ENCODE peak calls at places on chromosomes 6 and 20, in ten cellular contexts. One of them, this sample, is unnamed.

GRCh38 chr20:49700411-49701185 is 13.1 kb downstream of the B4GALT5 start:
- ATAC-seq in activated CD8-positive, alpha-beta memory T cell treated with anti-CD3 and anti-CD28 coated beads, Interleukin-2, amount 10 ng/mL, durations not matched to agents 7 days and 5 days: no peak
- ATAC-seq in activated naive CD8-positive, alpha-beta T cell treated with anti-CD3 and anti-CD28 coated beads, Interleukin-2, amount 10 ng/mL, durations not matched to agents 7 days and 5 days: no peak
- ATAC-seq in left lobe of liver: no peak
- ATAC-seq in right lobe of liver: peak
- ATAC-seq in gastroesophageal sphincter: peak
- ATAC-seq in right cardiac atrium: peak
- ATAC-seq in HCT116: peak
- ATAC-seq in A549: peak
- ATAC-seq in left lung: peak
- ATAC-seq in this sample: peak

GRCh38 chr6:72789145-72789544 is 167.3 kb downstream of the KCNQ5 start:
- ATAC-seq in activated CD8-positive, alpha-beta memory T cell treated with anti-CD3 and anti-CD28 coated beads, Interleukin-2, amount 10 ng/mL, durations not matched to agents 7 days and 5 days: no peak
- ATAC-seq in activated naive CD8-positive, alpha-beta T cell treated with anti-CD3 and anti-CD28 coated beads, Interleukin-2, amount 10 ng/mL, durations not matched to agents 7 days and 5 days: no peak
- ATAC-seq in left lobe of liver: no peak
- ATAC-seq in right lobe of liver: no peak
- ATAC-seq in gastroesophageal sphincter: no peak
- ATAC-seq in right cardiac atrium: no peak
- ATAC-seq in HCT116: no peak
- ATAC-seq in A549: no peak
- ATAC-seq in left lung: no peak
- ATAC-seq in this sample: no peak

GRCh38 chr6:157193443-157193996 is 129.8 kb downstream of the TMEM242 start:
- ATAC-seq in activated CD8-positive, alpha-beta memory T cell treated with anti-CD3 and anti-CD28 coated beads, Interleukin-2, amount 10 ng/mL, durations not matched to agents 7 days and 5 days: no peak
- ATAC-seq in activated naive CD8-positive, alpha-beta T cell treated with anti-CD3 and anti-CD28 coated beads, Interleukin-2, amount 10 ng/mL, durations not matched to agents 7 days and 5 days: no peak
- ATAC-seq in left lobe of liver: no peak
- ATAC-seq in right lobe of liver: no peak
- ATAC-seq in gastroesophageal sphincter: no peak
- ATAC-seq in right cardiac atrium: no peak
- ATAC-seq in HCT116: no peak
- ATAC-seq in A549: no peak
- ATAC-seq in left lung: no peak
- ATAC-seq in this sample: no peak

GRCh38 chr20:33858666-33859065 is 47.5 kb downstream of the CHMP4B start:
- ATAC-seq in activated CD8-positive, alpha-beta memory T cell treated with anti-CD3 and anti-CD28 coated beads, Interleukin-2, amount 10 ng/mL, durations not matched to agents 7 days and 5 days: peak
- ATAC-seq in activated naive CD8-positive, alpha-beta T cell treated with anti-CD3 and anti-CD28 coated beads, Interleukin-2, amount 10 ng/mL, durations not matched to agents 7 days and 5 days: peak
- ATAC-seq in left lobe of liver: no peak
- ATAC-seq in right lobe of liver: peak
- ATAC-seq in gastroesophageal sphincter: no peak
- ATAC-seq in right cardiac atrium: no peak
- ATAC-seq in HCT116: no peak
- ATAC-seq in A549: no peak
- ATAC-seq in left lung: no peak
- ATAC-seq in this sample: no peak

GRCh38 chr20:20780127-20780822 is 67.8 kb upstream of the RALGAPA2 start:
- ATAC-seq in activated CD8-positive, alpha-beta memory T cell treated with anti-CD3 and anti-CD28 coated beads, Interleukin-2, amount 10 ng/mL, durations not matched to agents 7 days and 5 days: peak
- ATAC-seq in activated naive CD8-positive, alpha-beta T cell treated with anti-CD3 and anti-CD28 coated beads, Interleukin-2, amount 10 ng/mL, durations not matched to agents 7 days and 5 days: peak
- ATAC-seq in left lobe of liver: peak
- ATAC-seq in right lobe of liver: peak
- ATAC-seq in gastroesophageal sphincter: peak
- ATAC-seq in right cardiac atrium: peak
- ATAC-seq in HCT116: no peak
- ATAC-seq in A549: peak
- ATAC-seq in left lung: peak
- ATAC-seq in this sample: no peak

GRCh38 chr20:46178891-46179290 is 60.8 kb downstream of the CD40 start:
- ATAC-seq in activated CD8-positive, alpha-beta memory T cell treated with anti-CD3 and anti-CD28 coated beads, Interleukin-2, amount 10 ng/mL, durations not matched to agents 7 days and 5 days: no peak
- ATAC-seq in activated naive CD8-positive, alpha-beta T cell treated with anti-CD3 and anti-CD28 coated beads, Interleukin-2, amount 10 ng/mL, durations not matched to agents 7 days and 5 days: no peak
- ATAC-seq in left lobe of liver: no peak
- ATAC-seq in right lobe of liver: no peak
- ATAC-seq in gastroesophageal sphincter: no peak
- ATAC-seq in right cardiac atrium: no peak
- ATAC-seq in HCT116: no peak
- ATAC-seq in A549: no peak
- ATAC-seq in left lung: no peak
- ATAC-seq in this sample: no peak

GRCh38 chr6:40887904-40888303 is 151.1 kb downstream of the UNC5CL start:
- ATAC-seq in activated CD8-positive, alpha-beta memory T cell treated with anti-CD3 and anti-CD28 coated beads, Interleukin-2, amount 10 ng/mL, durations not matched to agents 7 days and 5 days: no peak
- ATAC-seq in activated naive CD8-positive, alpha-beta T cell treated with anti-CD3 and anti-CD28 coated beads, Interleukin-2, amount 10 ng/mL, durations not matched to agents 7 days and 5 days: no peak
- ATAC-seq in left lobe of liver: no peak
- ATAC-seq in right lobe of liver: no peak
- ATAC-seq in gastroesophageal sphincter: no peak
- ATAC-seq in right cardiac atrium: no peak
- ATAC-seq in HCT116: no peak
- ATAC-seq in A549: no peak
- ATAC-seq in left lung: no peak
- ATAC-seq in this sample: no peak

GRCh38 chr6:94245395-94245794 is 826.0 kb upstream of the EPHA7 start:
- ATAC-seq in activated CD8-positive, alpha-beta memory T cell treated with anti-CD3 and anti-CD28 coated beads, Interleukin-2, amount 10 ng/mL, durations not matched to agents 7 days and 5 days: no peak
- ATAC-seq in activated naive CD8-positive, alpha-beta T cell treated with anti-CD3 and anti-CD28 coated beads, Interleukin-2, amount 10 ng/mL, durations not matched to agents 7 days and 5 days: no peak
- ATAC-seq in left lobe of liver: no peak
- ATAC-seq in right lobe of liver: no peak
- ATAC-seq in gastroesophageal sphincter: no peak
- ATAC-seq in right cardiac atrium: no peak
- ATAC-seq in HCT116: no peak
- ATAC-seq in A549: no peak
- ATAC-seq in left lung: no peak
- ATAC-seq in this sample: no peak

GRCh38 chr6:111794716-111795452 is 78.4 kb downstream of the FYN start:
- ATAC-seq in activated CD8-positive, alpha-beta memory T cell treated with anti-CD3 and anti-CD28 coated beads, Interleukin-2, amount 10 ng/mL, durations not matched to agents 7 days and 5 days: peak
- ATAC-seq in activated naive CD8-positive, alpha-beta T cell treated with anti-CD3 and anti-CD28 coated beads, Interleukin-2, amount 10 ng/mL, durations not matched to agents 7 days and 5 days: peak
- ATAC-seq in left lobe of liver: no peak
- ATAC-seq in right lobe of liver: no peak
- ATAC-seq in gastroesophageal sphincter: no peak
- ATAC-seq in right cardiac atrium: no peak
- ATAC-seq in HCT116: no peak
- ATAC-seq in A549: no peak
- ATAC-seq in left lung: no peak
- ATAC-seq in this sample: no peak

GRCh38 chr6:118746100-118746874 is 94.9 kb upstream of the CEP85L start:
- ATAC-seq in activated CD8-positive, alpha-beta memory T cell treated with anti-CD3 and anti-CD28 coated beads, Interleukin-2, amount 10 ng/mL, durations not matched to agents 7 days and 5 days: no peak
- ATAC-seq in activated naive CD8-positive, alpha-beta T cell treated with anti-CD3 and anti-CD28 coated beads, Interleukin-2, amount 10 ng/mL, durations not matched to agents 7 days and 5 days: no peak
- ATAC-seq in left lobe of liver: no peak
- ATAC-seq in right lobe of liver: peak
- ATAC-seq in gastroesophageal sphincter: peak
- ATAC-seq in right cardiac atrium: peak
- ATAC-seq in HCT116: no peak
- ATAC-seq in A549: no peak
- ATAC-seq in left lung: peak
- ATAC-seq in this sample: no peak

GRCh38 chr20:574297-574942 is 30.8 kb upstream of the CSNK2A1 start:
- ATAC-seq in activated CD8-positive, alpha-beta memory T cell treated with anti-CD3 and anti-CD28 coated beads, Interleukin-2, amount 10 ng/mL, durations not matched to agents 7 days and 5 days: no peak
- ATAC-seq in activated naive CD8-positive, alpha-beta T cell treated with anti-CD3 and anti-CD28 coated beads, Interleukin-2, amount 10 ng/mL, durations not matched to agents 7 days and 5 days: no peak
- ATAC-seq in left lobe of liver: peak
- ATAC-seq in right lobe of liver: peak
- ATAC-seq in gastroesophageal sphincter: peak
- ATAC-seq in right cardiac atrium: peak
- ATAC-seq in HCT116: no peak
- ATAC-seq in A549: no peak
- ATAC-seq in left lung: no peak
- ATAC-seq in this sample: no peak

GRCh38 chr20:24953621-24954133 is 4.6 kb downstream of the CST7 start:
- ATAC-seq in activated CD8-positive, alpha-beta memory T cell treated with anti-CD3 and anti-CD28 coated beads, Interleukin-2, amount 10 ng/mL, durations not matched to agents 7 days and 5 days: no peak
- ATAC-seq in activated naive CD8-positive, alpha-beta T cell treated with anti-CD3 and anti-CD28 coated beads, Interleukin-2, amount 10 ng/mL, durations not matched to agents 7 days and 5 days: no peak
- ATAC-seq in left lobe of liver: no peak
- ATAC-seq in right lobe of liver: no peak
- ATAC-seq in gastroesophageal sphincter: no peak
- ATAC-seq in right cardiac atrium: no peak
- ATAC-seq in HCT116: no peak
- ATAC-seq in A549: no peak
- ATAC-seq in left lung: no peak
- ATAC-seq in this sample: no peak

GRCh38 chr20:8127553-8128255 is 4.4 kb upstream of the PLCB1 start:
- ATAC-seq in activated CD8-positive, alpha-beta memory T cell treated with anti-CD3 and anti-CD28 coated beads, Interleukin-2, amount 10 ng/mL, durations not matched to agents 7 days and 5 days: no peak
- ATAC-seq in activated naive CD8-positive, alpha-beta T cell treated with anti-CD3 and anti-CD28 coated beads, Interleukin-2, amount 10 ng/mL, durations not matched to agents 7 days and 5 days: no peak
- ATAC-seq in left lobe of liver: no peak
- ATAC-seq in right lobe of liver: no peak
- ATAC-seq in gastroesophageal sphincter: no peak
- ATAC-seq in right cardiac atrium: no peak
- ATAC-seq in HCT116: no peak
- ATAC-seq in A549: no peak
- ATAC-seq in left lung: no peak
- ATAC-seq in this sample: no peak

GRCh38 chr6:112178846-112179245 is 75.5 kb downstream of the LAMA4 start:
- ATAC-seq in activated CD8-positive, alpha-beta memory T cell treated with anti-CD3 and anti-CD28 coated beads, Interleukin-2, amount 10 ng/mL, durations not matched to agents 7 days and 5 days: no peak
- ATAC-seq in activated naive CD8-positive, alpha-beta T cell treated with anti-CD3 and anti-CD28 coated beads, Interleukin-2, amount 10 ng/mL, durations not matched to agents 7 days and 5 days: no peak
- ATAC-seq in left lobe of liver: no peak
- ATAC-seq in right lobe of liver: no peak
- ATAC-seq in gastroesophageal sphincter: no peak
- ATAC-seq in right cardiac atrium: no peak
- ATAC-seq in HCT116: no peak
- ATAC-seq in A549: no peak
- ATAC-seq in left lung: no peak
- ATAC-seq in this sample: no peak

GRCh38 chr20:10637062-10637559 is 36.7 kb downstream of the JAG1 start:
- ATAC-seq in activated CD8-positive, alpha-beta memory T cell treated with anti-CD3 and anti-CD28 coated beads, Interleukin-2, amount 10 ng/mL, durations not matched to agents 7 days and 5 days: no peak
- ATAC-seq in activated naive CD8-positive, alpha-beta T cell treated with anti-CD3 and anti-CD28 coated beads, Interleukin-2, amount 10 ng/mL, durations not matched to agents 7 days and 5 days: no peak
- ATAC-seq in left lobe of liver: no peak
- ATAC-seq in right lobe of liver: peak
- ATAC-seq in gastroesophageal sphincter: peak
- ATAC-seq in right cardiac atrium: peak
- ATAC-seq in HCT116: no peak
- ATAC-seq in A549: peak
- ATAC-seq in left lung: peak
- ATAC-seq in this sample: no peak

GRCh38 chr20:33971147-33971775 is 22.4 kb upstream of the RALY start:
- ATAC-seq in activated CD8-positive, alpha-beta memory T cell treated with anti-CD3 and anti-CD28 coated beads, Interleukin-2, amount 10 ng/mL, durations not matched to agents 7 days and 5 days: no peak
- ATAC-seq in activated naive CD8-positive, alpha-beta T cell treated with anti-CD3 and anti-CD28 coated beads, Interleukin-2, amount 10 ng/mL, durations not matched to agents 7 days and 5 days: no peak
- ATAC-seq in left lobe of liver: no peak
- ATAC-seq in right lobe of liver: no peak
- ATAC-seq in gastroesophageal sphincter: no peak
- ATAC-seq in right cardiac atrium: no peak
- ATAC-seq in HCT116: no peak
- ATAC-seq in A549: no peak
- ATAC-seq in left lung: no peak
- ATAC-seq in this sample: no peak

GRCh38 chr6:52500268-52501129 is 76.4 kb downstream of the TRAM2 start:
- ATAC-seq in activated CD8-positive, alpha-beta memory T cell treated with anti-CD3 and anti-CD28 coated beads, Interleukin-2, amount 10 ng/mL, durations not matched to agents 7 days and 5 days: no peak
- ATAC-seq in activated naive CD8-positive, alpha-beta T cell treated with anti-CD3 and anti-CD28 coated beads, Interleukin-2, amount 10 ng/mL, durations not matched to agents 7 days and 5 days: no peak
- ATAC-seq in left lobe of liver: peak
- ATAC-seq in right lobe of liver: no peak
- ATAC-seq in gastroesophageal sphincter: no peak
- ATAC-seq in right cardiac atrium: peak
- ATAC-seq in HCT116: no peak
- ATAC-seq in A549: no peak
- ATAC-seq in left lung: no peak
- ATAC-seq in this sample: no peak

GRCh38 chr6:45513331-45513730 is 135.6 kb upstream of the SUPT3H start:
- ATAC-seq in activated CD8-positive, alpha-beta memory T cell treated with anti-CD3 and anti-CD28 coated beads, Interleukin-2, amount 10 ng/mL, durations not matched to agents 7 days and 5 days: no peak
- ATAC-seq in activated naive CD8-positive, alpha-beta T cell treated with anti-CD3 and anti-CD28 coated beads, Interleukin-2, amount 10 ng/mL, durations not matched to agents 7 days and 5 days: no peak
- ATAC-seq in left lobe of liver: no peak
- ATAC-seq in right lobe of liver: no peak
- ATAC-seq in gastroesophageal sphincter: no peak
- ATAC-seq in right cardiac atrium: no peak
- ATAC-seq in HCT116: no peak
- ATAC-seq in A549: no peak
- ATAC-seq in left lung: no peak
- ATAC-seq in this sample: no peak

GRCh38 chr6:38604700-38605099 is 35.0 kb downstream of the BTBD9 start:
- ATAC-seq in activated CD8-positive, alpha-beta memory T cell treated with anti-CD3 and anti-CD28 coated beads, Interleukin-2, amount 10 ng/mL, durations not matched to agents 7 days and 5 days: no peak
- ATAC-seq in activated naive CD8-positive, alpha-beta T cell treated with anti-CD3 and anti-CD28 coated beads, Interleukin-2, amount 10 ng/mL, durations not matched to agents 7 days and 5 days: no peak
- ATAC-seq in left lobe of liver: no peak
- ATAC-seq in right lobe of liver: no peak
- ATAC-seq in gastroesophageal sphincter: no peak
- ATAC-seq in right cardiac atrium: no peak
- ATAC-seq in HCT116: no peak
- ATAC-seq in A549: no peak
- ATAC-seq in left lung: peak
- ATAC-seq in this sample: no peak

GRCh38 chr6:169289257-169289656 is 35.6 kb upstream of the THBS2 start:
- ATAC-seq in activated CD8-positive, alpha-beta memory T cell treated with anti-CD3 and anti-CD28 coated beads, Interleukin-2, amount 10 ng/mL, durations not matched to agents 7 days and 5 days: no peak
- ATAC-seq in activated naive CD8-positive, alpha-beta T cell treated with anti-CD3 and anti-CD28 coated beads, Interleukin-2, amount 10 ng/mL, durations not matched to agents 7 days and 5 days: no peak
- ATAC-seq in left lobe of liver: no peak
- ATAC-seq in right lobe of liver: no peak
- ATAC-seq in gastroesophageal sphincter: no peak
- ATAC-seq in right cardiac atrium: peak
- ATAC-seq in HCT116: no peak
- ATAC-seq in A549: no peak
- ATAC-seq in left lung: no peak
- ATAC-seq in this sample: no peak

GRCh38 chr20:4726710-4727391 is 5.1 kb downstream of the PRND start:
- ATAC-seq in activated CD8-positive, alpha-beta memory T cell treated with anti-CD3 and anti-CD28 coated beads, Interleukin-2, amount 10 ng/mL, durations not matched to agents 7 days and 5 days: peak
- ATAC-seq in activated naive CD8-positive, alpha-beta T cell treated with anti-CD3 and anti-CD28 coated beads, Interleukin-2, amount 10 ng/mL, durations not matched to agents 7 days and 5 days: peak
- ATAC-seq in left lobe of liver: no peak
- ATAC-seq in right lobe of liver: peak
- ATAC-seq in gastroesophageal sphincter: no peak
- ATAC-seq in right cardiac atrium: peak
- ATAC-seq in HCT116: no peak
- ATAC-seq in A549: no peak
- ATAC-seq in left lung: peak
- ATAC-seq in this sample: no peak

GRCh38 chr6:35754452-35755321 is 17.9 kb downstream of the ARMC12 start:
- ATAC-seq in activated CD8-positive, alpha-beta memory T cell treated with anti-CD3 and anti-CD28 coated beads, Interleukin-2, amount 10 ng/mL, durations not matched to agents 7 days and 5 days: no peak
- ATAC-seq in activated naive CD8-positive, alpha-beta T cell treated with anti-CD3 and anti-CD28 coated beads, Interleukin-2, amount 10 ng/mL, durations not matched to agents 7 days and 5 days: no peak
- ATAC-seq in left lobe of liver: peak
- ATAC-seq in right lobe of liver: peak
- ATAC-seq in gastroesophageal sphincter: no peak
- ATAC-seq in right cardiac atrium: peak
- ATAC-seq in HCT116: peak
- ATAC-seq in A549: peak
- ATAC-seq in left lung: peak
- ATAC-seq in this sample: peak

GRCh38 chr20:1291191-1291741 is 25.2 kb downstream of the SNPH start:
- ATAC-seq in activated CD8-positive, alpha-beta memory T cell treated with anti-CD3 and anti-CD28 coated beads, Interleukin-2, amount 10 ng/mL, durations not matched to agents 7 days and 5 days: no peak
- ATAC-seq in activated naive CD8-positive, alpha-beta T cell treated with anti-CD3 and anti-CD28 coated beads, Interleukin-2, amount 10 ng/mL, durations not matched to agents 7 days and 5 days: no peak
- ATAC-seq in left lobe of liver: no peak
- ATAC-seq in right lobe of liver: peak
- ATAC-seq in gastroesophageal sphincter: no peak
- ATAC-seq in right cardiac atrium: no peak
- ATAC-seq in HCT116: no peak
- ATAC-seq in A549: no peak
- ATAC-seq in left lung: no peak
- ATAC-seq in this sample: peak

GRCh38 chr6:52551483-52552277 is 25.2 kb downstream of the TRAM2 start:
- ATAC-seq in activated CD8-positive, alpha-beta memory T cell treated with anti-CD3 and anti-CD28 coated beads, Interleukin-2, amount 10 ng/mL, durations not matched to agents 7 days and 5 days: no peak
- ATAC-seq in activated naive CD8-positive, alpha-beta T cell treated with anti-CD3 and anti-CD28 coated beads, Interleukin-2, amount 10 ng/mL, durations not matched to agents 7 days and 5 days: no peak
- ATAC-seq in left lobe of liver: peak
- ATAC-seq in right lobe of liver: peak
- ATAC-seq in gastroesophageal sphincter: peak
- ATAC-seq in right cardiac atrium: peak
- ATAC-seq in HCT116: peak
- ATAC-seq in A549: peak
- ATAC-seq in left lung: peak
- ATAC-seq in this sample: peak

GRCh38 chr6:158843751-158844683 is 24.8 kb upstream of the EZR start:
- ATAC-seq in activated CD8-positive, alpha-beta memory T cell treated with anti-CD3 and anti-CD28 coated beads, Interleukin-2, amount 10 ng/mL, durations not matched to agents 7 days and 5 days: no peak
- ATAC-seq in activated naive CD8-positive, alpha-beta T cell treated with anti-CD3 and anti-CD28 coated beads, Interleukin-2, amount 10 ng/mL, durations not matched to agents 7 days and 5 days: no peak
- ATAC-seq in left lobe of liver: no peak
- ATAC-seq in right lobe of liver: no peak
- ATAC-seq in gastroesophageal sphincter: no peak
- ATAC-seq in right cardiac atrium: no peak
- ATAC-seq in HCT116: no peak
- ATAC-seq in A549: no peak
- ATAC-seq in left lung: no peak
- ATAC-seq in this sample: no peak

GRCh38 chr6:215335-216034 is 76.8 kb upstream of the DUSP22 start:
- ATAC-seq in activated CD8-positive, alpha-beta memory T cell treated with anti-CD3 and anti-CD28 coated beads, Interleukin-2, amount 10 ng/mL, durations not matched to agents 7 days and 5 days: peak
- ATAC-seq in activated naive CD8-positive, alpha-beta T cell treated with anti-CD3 and anti-CD28 coated beads, Interleukin-2, amount 10 ng/mL, durations not matched to agents 7 days and 5 days: peak
- ATAC-seq in left lobe of liver: no peak
- ATAC-seq in right lobe of liver: no peak
- ATAC-seq in gastroesophageal sphincter: no peak
- ATAC-seq in right cardiac atrium: peak
- ATAC-seq in HCT116: no peak
- ATAC-seq in A549: no peak
- ATAC-seq in left lung: peak
- ATAC-seq in this sample: peak

GRCh38 chr6:53496797-53497196 is 48.1 kb downstream of the GCLC start:
- ATAC-seq in activated CD8-positive, alpha-beta memory T cell treated with anti-CD3 and anti-CD28 coated beads, Interleukin-2, amount 10 ng/mL, durations not matched to agents 7 days and 5 days: no peak
- ATAC-seq in activated naive CD8-positive, alpha-beta T cell treated with anti-CD3 and anti-CD28 coated beads, Interleukin-2, amount 10 ng/mL, durations not matched to agents 7 days and 5 days: no peak
- ATAC-seq in left lobe of liver: no peak
- ATAC-seq in right lobe of liver: no peak
- ATAC-seq in gastroesophageal sphincter: peak
- ATAC-seq in right cardiac atrium: no peak
- ATAC-seq in HCT116: no peak
- ATAC-seq in A549: peak
- ATAC-seq in left lung: peak
- ATAC-seq in this sample: peak

GRCh38 chr6:55943329-55943728 is 67.9 kb upstream of the BMP5 start:
- ATAC-seq in activated CD8-positive, alpha-beta memory T cell treated with anti-CD3 and anti-CD28 coated beads, Interleukin-2, amount 10 ng/mL, durations not matched to agents 7 days and 5 days: no peak
- ATAC-seq in activated naive CD8-positive, alpha-beta T cell treated with anti-CD3 and anti-CD28 coated beads, Interleukin-2, amount 10 ng/mL, durations not matched to agents 7 days and 5 days: no peak
- ATAC-seq in left lobe of liver: no peak
- ATAC-seq in right lobe of liver: no peak
- ATAC-seq in gastroesophageal sphincter: no peak
- ATAC-seq in right cardiac atrium: no peak
- ATAC-seq in HCT116: no peak
- ATAC-seq in A549: no peak
- ATAC-seq in left lung: no peak
- ATAC-seq in this sample: no peak

This sample was measured in SK-N-SH treated with all-trans-retinoic acid at 6 μM for 48 hours.